ENCODE peak calls at places on chromosomes 2 and 18, in seven cellular contexts. One of them, this sample, is unnamed.

GRCh38 chr2:95024960-95025405 is 525 bp upstream of the MAL start:
- DNase-seq in HepG2: no peak
- DNase-seq in K562: no peak
- DNase-seq in HCT116: no peak
- DNase-seq in H1: no peak
- DNase-seq in SK-N-SH: no peak
- DNase-seq in GM12878: no peak
- DNase-seq in this sample: no peak

GRCh38 chr2:74572178-74572925 is 17.8 kb downstream of the DOK1 start:
- DNase-seq in HepG2: no peak
- DNase-seq in K562: no peak
- DNase-seq in HCT116: no peak
- DNase-seq in H1: no peak
- DNase-seq in SK-N-SH: no peak
- DNase-seq in GM12878: no peak
- DNase-seq in this sample: no peak

GRCh38 chr2:202510911-202511310 is 123.9 kb upstream of the FAM117B start:
- DNase-seq in HepG2: no peak
- DNase-seq in K562: no peak
- DNase-seq in HCT116: no peak
- DNase-seq in H1: no peak
- DNase-seq in SK-N-SH: no peak
- DNase-seq in GM12878: no peak
- DNase-seq in this sample: no peak

GRCh38 chr2:86482034-86482433 is 40.9 kb downstream of the KDM3A start:
- DNase-seq in HepG2: no peak
- DNase-seq in K562: no peak
- DNase-seq in HCT116: no peak
- DNase-seq in H1: no peak
- DNase-seq in SK-N-SH: no peak
- DNase-seq in GM12878: no peak
- DNase-seq in this sample: no peak

GRCh38 chr18:48842259-48843061 is 108.3 kb downstream of the SMAD7 start:
- DNase-seq in HepG2: no peak
- DNase-seq in K562: no peak
- DNase-seq in HCT116: no peak
- DNase-seq in H1: no peak
- DNase-seq in SK-N-SH: no peak
- DNase-seq in GM12878: no peak
- DNase-seq in this sample: no peak

GRCh38 chr2:30631051-30631671 is 176.1 kb downstream of the CAPN13 start:
- DNase-seq in HepG2: no peak
- DNase-seq in K562: no peak
- DNase-seq in HCT116: no peak
- DNase-seq in H1: no peak
- DNase-seq in SK-N-SH: no peak
- DNase-seq in GM12878: peak
- DNase-seq in this sample: no peak

GRCh38 chr2:163752252-163752651 is 16.4 kb upstream of the FIGN start:
- DNase-seq in HepG2: no peak
- DNase-seq in K562: no peak
- DNase-seq in HCT116: no peak
- DNase-seq in H1: no peak
- DNase-seq in SK-N-SH: no peak
- DNase-seq in GM12878: no peak
- DNase-seq in this sample: no peak

GRCh38 chr2:260507-261161 is 3.2 kb downstream of the SH3YL1 start:
- DNase-seq in HepG2: peak
- DNase-seq in K562: no peak
- DNase-seq in HCT116: no peak
- DNase-seq in H1: no peak
- DNase-seq in SK-N-SH: no peak
- DNase-seq in GM12878: no peak
- DNase-seq in this sample: no peak

GRCh38 chr2:226767056-226767813 is 32.4 kb downstream of the IRS1 start:
- DNase-seq in HepG2: no peak
- DNase-seq in K562: no peak
- DNase-seq in HCT116: no peak
- DNase-seq in H1: no peak
- DNase-seq in SK-N-SH: no peak
- DNase-seq in GM12878: no peak
- DNase-seq in this sample: no peak

GRCh38 chr2:36408198-36408703 is 52.7 kb downstream of the CRIM1 start:
- DNase-seq in HepG2: no peak
- DNase-seq in K562: no peak
- DNase-seq in HCT116: no peak
- DNase-seq in H1: peak
- DNase-seq in SK-N-SH: no peak
- DNase-seq in GM12878: no peak
- DNase-seq in this sample: no peak

GRCh38 chr2:30362468-30363081 is 84.5 kb upstream of the LCLAT1 start:
- DNase-seq in HepG2: no peak
- DNase-seq in K562: no peak
- DNase-seq in HCT116: no peak
- DNase-seq in H1: no peak
- DNase-seq in SK-N-SH: no peak
- DNase-seq in GM12878: no peak
- DNase-seq in this sample: no peak

GRCh38 chr2:36352024-36352398 is 3.6 kb upstream of the CRIM1 start:
- DNase-seq in HepG2: peak
- DNase-seq in K562: peak
- DNase-seq in HCT116: peak
- DNase-seq in H1: no peak
- DNase-seq in SK-N-SH: peak
- DNase-seq in GM12878: peak
- DNase-seq in this sample: no peak

GRCh38 chr2:43039376-43040080 is 186.9 kb downstream of the ZFP36L2 start:
- DNase-seq in HepG2: no peak
- DNase-seq in K562: no peak
- DNase-seq in HCT116: no peak
- DNase-seq in H1: no peak
- DNase-seq in SK-N-SH: no peak
- DNase-seq in GM12878: no peak
- DNase-seq in this sample: no peak

GRCh38 chr2:236417150-236417549 is 152.5 kb upstream of the ACKR3 start:
- DNase-seq in HepG2: no peak
- DNase-seq in K562: no peak
- DNase-seq in HCT116: no peak
- DNase-seq in H1: no peak
- DNase-seq in SK-N-SH: no peak
- DNase-seq in GM12878: no peak
- DNase-seq in this sample: no peak

GRCh38 chr2:158539176-158539895 is 82.6 kb downstream of the PKP4 start:
- DNase-seq in HepG2: peak
- DNase-seq in K562: no peak
- DNase-seq in HCT116: peak
- DNase-seq in H1: no peak
- DNase-seq in SK-N-SH: no peak
- DNase-seq in GM12878: no peak
- DNase-seq in this sample: no peak

GRCh38 chr18:79429381-79429780 is 33.7 kb downstream of the NFATC1 start:
- DNase-seq in HepG2: no peak
- DNase-seq in K562: no peak
- DNase-seq in HCT116: no peak
- DNase-seq in H1: no peak
- DNase-seq in SK-N-SH: no peak
- DNase-seq in GM12878: no peak
- DNase-seq in this sample: no peak

GRCh38 chr2:188333751-188334524 is 42.3 kb downstream of the GULP1 start:
- DNase-seq in HepG2: no peak
- DNase-seq in K562: no peak
- DNase-seq in HCT116: no peak
- DNase-seq in H1: no peak
- DNase-seq in SK-N-SH: no peak
- DNase-seq in GM12878: no peak
- DNase-seq in this sample: no peak

GRCh38 chr2:149313512-149313972 is 16.8 kb upstream of the LYPD6 start:
- DNase-seq in HepG2: peak
- DNase-seq in K562: peak
- DNase-seq in HCT116: peak
- DNase-seq in H1: no peak
- DNase-seq in SK-N-SH: peak
- DNase-seq in GM12878: peak
- DNase-seq in this sample: peak

GRCh38 chr2:203438528-203438927 is 96.6 kb downstream of the RAPH1 start:
- DNase-seq in HepG2: no peak
- DNase-seq in K562: no peak
- DNase-seq in HCT116: no peak
- DNase-seq in H1: no peak
- DNase-seq in SK-N-SH: no peak
- DNase-seq in GM12878: no peak
- DNase-seq in this sample: no peak

GRCh38 chr2:27860111-27860510 is 30.1 kb downstream of the RBKS start:
- DNase-seq in HepG2: no peak
- DNase-seq in K562: no peak
- DNase-seq in HCT116: no peak
- DNase-seq in H1: no peak
- DNase-seq in SK-N-SH: no peak
- DNase-seq in GM12878: no peak
- DNase-seq in this sample: no peak

GRCh38 chr2:172859821-172860707 is 124.4 kb downstream of the RAPGEF4 start:
- DNase-seq in HepG2: no peak
- DNase-seq in K562: no peak
- DNase-seq in HCT116: no peak
- DNase-seq in H1: no peak
- DNase-seq in SK-N-SH: peak
- DNase-seq in GM12878: no peak
- DNase-seq in this sample: no peak

GRCh38 chr2:99481941-99482340 is 7.9 kb downstream of the REV1 start:
- DNase-seq in HepG2: peak
- DNase-seq in K562: no peak
- DNase-seq in HCT116: no peak
- DNase-seq in H1: no peak
- DNase-seq in SK-N-SH: no peak
- DNase-seq in GM12878: no peak
- DNase-seq in this sample: no peak

GRCh38 chr2:127576433-127577207 is 41.1 kb downstream of the MYO7B start:
- DNase-seq in HepG2: no peak
- DNase-seq in K562: no peak
- DNase-seq in HCT116: no peak
- DNase-seq in H1: no peak
- DNase-seq in SK-N-SH: peak
- DNase-seq in GM12878: no peak
- DNase-seq in this sample: no peak

GRCh38 chr2:212408524-212408923 is 130.1 kb downstream of the ERBB4 start:
- DNase-seq in HepG2: no peak
- DNase-seq in K562: no peak
- DNase-seq in HCT116: no peak
- DNase-seq in H1: no peak
- DNase-seq in SK-N-SH: no peak
- DNase-seq in GM12878: no peak
- DNase-seq in this sample: no peak

GRCh38 chr2:69465513-69466456 is 28.6 kb upstream of the NFU1 start:
- DNase-seq in HepG2: no peak
- DNase-seq in K562: no peak
- DNase-seq in HCT116: no peak
- DNase-seq in H1: no peak
- DNase-seq in SK-N-SH: no peak
- DNase-seq in GM12878: no peak
- DNase-seq in this sample: no peak

GRCh38 chr2:25938345-25938744 is 44.0 kb downstream of the KIF3C start:
- DNase-seq in HepG2: no peak
- DNase-seq in K562: no peak
- DNase-seq in HCT116: no peak
- DNase-seq in H1: no peak
- DNase-seq in SK-N-SH: peak
- DNase-seq in GM12878: no peak
- DNase-seq in this sample: no peak

GRCh38 chr2:210544191-210544590 is 12.2 kb upstream of the CPS1 start:
- DNase-seq in HepG2: no peak
- DNase-seq in K562: no peak
- DNase-seq in HCT116: no peak
- DNase-seq in H1: no peak
- DNase-seq in SK-N-SH: no peak
- DNase-seq in GM12878: no peak
- DNase-seq in this sample: no peak
- TF ChIP-seq JUND in HepG2: no peak
- TF ChIP-seq JUND in K562: no peak
- TF ChIP-seq JUND in HCT116: no peak
- TF ChIP-seq JUND in H1: no peak
- TF ChIP-seq JUND in SK-N-SH: no peak
- TF ChIP-seq JUND in GM12878: no peak
- TF ChIP-seq JUND in this sample: no peak

GRCh38 chr2:100906131-100906530 is 86.2 kb downstream of the NPAS2 start:
- DNase-seq in HepG2: no peak
- DNase-seq in K562: no peak
- DNase-seq in HCT116: no peak
- DNase-seq in H1: no peak
- DNase-seq in SK-N-SH: no peak
- DNase-seq in GM12878: no peak
- DNase-seq in this sample: no peak
- TF ChIP-seq JUND in HepG2: no peak
- TF ChIP-seq JUND in K562: no peak
- TF ChIP-seq JUND in HCT116: no peak
- TF ChIP-seq JUND in H1: no peak
- TF ChIP-seq JUND in SK-N-SH: no peak
- TF ChIP-seq JUND in GM12878: no peak
- TF ChIP-seq JUND in this sample: no peak

GRCh38 chr2:222291485-222291841 is 7.3 kb downstream of the PAX3 start:
- DNase-seq in HepG2: no peak
- DNase-seq in K562: no peak
- DNase-seq in HCT116: no peak
- DNase-seq in H1: no peak
- DNase-seq in SK-N-SH: no peak
- DNase-seq in GM12878: no peak
- DNase-seq in this sample: no peak

GRCh38 chr2:222289280-222290250 is 9.2 kb downstream of the PAX3 start:
- DNase-seq in HepG2: no peak
- DNase-seq in K562: no peak
- DNase-seq in HCT116: no peak
- DNase-seq in H1: no peak
- DNase-seq in SK-N-SH: no peak
- DNase-seq in GM12878: no peak
- DNase-seq in this sample: no peak

GRCh38 chr2:222292113-222292737 is 6.6 kb downstream of the PAX3 start:
- DNase-seq in HepG2: no peak
- DNase-seq in K562: no peak
- DNase-seq in HCT116: no peak
- DNase-seq in H1: no peak
- DNase-seq in SK-N-SH: no peak
- DNase-seq in GM12878: no peak
- DNase-seq in this sample: no peak

GRCh38 chr2:222290371-222290690 is 8.5 kb downstream of the PAX3 start:
- DNase-seq in HepG2: no peak
- DNase-seq in K562: no peak
- DNase-seq in HCT116: no peak
- DNase-seq in H1: no peak
- DNase-seq in SK-N-SH: no peak
- DNase-seq in GM12878: no peak
- DNase-seq in this sample: no peak

GRCh38 chr2:222290691-222291484 is 7.9 kb downstream of the PAX3 start:
- DNase-seq in HepG2: no peak
- DNase-seq in K562: no peak
- DNase-seq in HCT116: no peak
- DNase-seq in H1: peak
- DNase-seq in SK-N-SH: peak
- DNase-seq in GM12878: no peak
- DNase-seq in this sample: no peak
- TF ChIP-seq JUND in HepG2: no peak
- TF ChIP-seq JUND in K562: no peak
- TF ChIP-seq JUND in HCT116: no peak
- TF ChIP-seq JUND in H1: no peak
- TF ChIP-seq JUND in SK-N-SH: no peak
- TF ChIP-seq JUND in GM12878: no peak
- TF ChIP-seq JUND in this sample: no peak

GRCh38 chr2:17979707-17980106 is 101.2 kb downstream of the KCNS3 start:
- DNase-seq in HepG2: no peak
- DNase-seq in K562: no peak
- DNase-seq in HCT116: no peak
- DNase-seq in H1: no peak
- DNase-seq in SK-N-SH: no peak
- DNase-seq in GM12878: no peak
- DNase-seq in this sample: no peak
- TF ChIP-seq JUND in HepG2: no peak
- TF ChIP-seq JUND in K562: no peak
- TF ChIP-seq JUND in HCT116: no peak
- TF ChIP-seq JUND in H1: no peak
- TF ChIP-seq JUND in SK-N-SH: no peak
- TF ChIP-seq JUND in GM12878: no peak
- TF ChIP-seq JUND in this sample: no peak

This sample was measured in T47D.